ENCODE peak calls at places on chromosomes 12 and 14, in nine cellular contexts. One of them, this sample, is unnamed.
A peak's percentile ranks its signal among the peaks of the same experiment; 100 is the strongest.

GRCh38 chr12:54549774-54550451 is 512 bp downstream of the PDE1B start:
- DNase-seq in stromal cell of bone marrow: no peak
- DNase-seq in fibroblast of gingiva: no peak
- DNase-seq in CD4-positive, alpha-beta T cell: peak; percentile 42
- DNase-seq in CD8-positive, alpha-beta memory T cell: no peak
- DNase-seq in left ventricle myocardium superior: no peak
- DNase-seq in GM19239: no peak
- DNase-seq in AG10803: peak; percentile 40
- DNase-seq in psoas muscle: no peak
- DNase-seq in this sample: no peak

GRCh38 chr14:74955229-74955999 is at the start of gene PGF:
- DNase-seq in stromal cell of bone marrow: no peak
- DNase-seq in fibroblast of gingiva: peak; percentile 21
- DNase-seq in CD4-positive, alpha-beta T cell: peak; percentile 43
- DNase-seq in CD8-positive, alpha-beta memory T cell: peak; percentile 12
- DNase-seq in left ventricle myocardium superior: peak; percentile 86
- DNase-seq in GM19239: peak; percentile 48
- DNase-seq in AG10803: peak; percentile 40
- DNase-seq in psoas muscle: peak; percentile 73
- DNase-seq in this sample: peak; percentile 53

GRCh38 chr12:50043854-50044253 is 13.5 kb upstream of the ASIC1 start:
- DNase-seq in stromal cell of bone marrow: no peak
- DNase-seq in fibroblast of gingiva: no peak
- DNase-seq in CD4-positive, alpha-beta T cell: no peak
- DNase-seq in CD8-positive, alpha-beta memory T cell: no peak
- DNase-seq in left ventricle myocardium superior: no peak
- DNase-seq in GM19239: no peak
- DNase-seq in AG10803: no peak
- DNase-seq in psoas muscle: no peak
- DNase-seq in this sample: no peak

GRCh38 chr12:76356094-76356493 is 7.9 kb upstream of the BBS10 start:
- DNase-seq in stromal cell of bone marrow: no peak
- DNase-seq in fibroblast of gingiva: no peak
- DNase-seq in CD4-positive, alpha-beta T cell: no peak
- DNase-seq in CD8-positive, alpha-beta memory T cell: no peak
- DNase-seq in left ventricle myocardium superior: no peak
- DNase-seq in GM19239: no peak
- DNase-seq in AG10803: no peak
- DNase-seq in psoas muscle: no peak
- DNase-seq in this sample: no peak

GRCh38 chr14:21539154-21539940 is 13.2 kb upstream of the SALL2 start:
- DNase-seq in stromal cell of bone marrow: no peak
- DNase-seq in fibroblast of gingiva: no peak
- DNase-seq in CD4-positive, alpha-beta T cell: no peak
- DNase-seq in CD8-positive, alpha-beta memory T cell: no peak
- DNase-seq in left ventricle myocardium superior: no peak
- DNase-seq in GM19239: no peak
- DNase-seq in AG10803: no peak
- DNase-seq in psoas muscle: no peak
- DNase-seq in this sample: no peak

GRCh38 chr12:76855266-76855665 is 23.6 kb downstream of the CSRP2 start:
- DNase-seq in stromal cell of bone marrow: no peak
- DNase-seq in fibroblast of gingiva: no peak
- DNase-seq in CD4-positive, alpha-beta T cell: no peak
- DNase-seq in CD8-positive, alpha-beta memory T cell: no peak
- DNase-seq in left ventricle myocardium superior: no peak
- DNase-seq in GM19239: no peak
- DNase-seq in AG10803: no peak
- DNase-seq in psoas muscle: no peak
- DNase-seq in this sample: no peak

GRCh38 chr12:44874981-44875416 is 1.1 kb downstream of the NELL2 start:
- DNase-seq in stromal cell of bone marrow: no peak
- DNase-seq in fibroblast of gingiva: no peak
- DNase-seq in CD4-positive, alpha-beta T cell: peak; percentile 35
- DNase-seq in CD8-positive, alpha-beta memory T cell: peak; percentile 23
- DNase-seq in left ventricle myocardium superior: no peak
- DNase-seq in GM19239: no peak
- DNase-seq in AG10803: no peak
- DNase-seq in psoas muscle: no peak
- DNase-seq in this sample: peak; percentile 21

GRCh38 chr12:53427905-53428594 is 4.4 kb downstream of the AMHR2 start:
- DNase-seq in stromal cell of bone marrow: peak; percentile 84
- DNase-seq in fibroblast of gingiva: peak; percentile 49
- DNase-seq in CD4-positive, alpha-beta T cell: no peak
- DNase-seq in CD8-positive, alpha-beta memory T cell: no peak
- DNase-seq in left ventricle myocardium superior: no peak
- DNase-seq in GM19239: no peak
- DNase-seq in AG10803: peak; percentile 78
- DNase-seq in psoas muscle: no peak
- DNase-seq in this sample: no peak

GRCh38 chr14:28163261-28163660 is 603.3 kb upstream of the FOXG1 start:
- DNase-seq in stromal cell of bone marrow: no peak
- DNase-seq in fibroblast of gingiva: no peak
- DNase-seq in CD4-positive, alpha-beta T cell: no peak
- DNase-seq in CD8-positive, alpha-beta memory T cell: no peak
- DNase-seq in left ventricle myocardium superior: no peak
- DNase-seq in GM19239: no peak
- DNase-seq in AG10803: no peak
- DNase-seq in psoas muscle: no peak
- DNase-seq in this sample: no peak

GRCh38 chr14:105087963-105088811 is 23.0 kb upstream of the GPR132 start:
- DNase-seq in stromal cell of bone marrow: no peak
- DNase-seq in fibroblast of gingiva: peak; percentile 70
- DNase-seq in CD4-positive, alpha-beta T cell: no peak
- DNase-seq in CD8-positive, alpha-beta memory T cell: no peak
- DNase-seq in left ventricle myocardium superior: peak; percentile 78
- DNase-seq in GM19239: no peak
- DNase-seq in AG10803: peak; percentile 67
- DNase-seq in psoas muscle: peak; percentile 70
- DNase-seq in this sample: no peak

GRCh38 chr14:77458249-77458950 is 507 bp downstream of the AHSA1 start:
- DNase-seq in stromal cell of bone marrow: no peak
- DNase-seq in fibroblast of gingiva: no peak
- DNase-seq in CD4-positive, alpha-beta T cell: peak; percentile 36
- DNase-seq in CD8-positive, alpha-beta memory T cell: peak; percentile 7
- DNase-seq in left ventricle myocardium superior: no peak
- DNase-seq in GM19239: no peak
- DNase-seq in AG10803: no peak
- DNase-seq in psoas muscle: no peak
- DNase-seq in this sample: peak; percentile 47

This sample was measured in germinal center.